ENCODE peak calls at places on chromosomes 12 and 14, in four cellular contexts. V is fibroblast of lung, L is psoas muscle, H is stomach. P is an unnamed sample. For H3K9me3, the result is how much of the 10 kb centered on the place peaks cover.

GRCh38 chr12:89344043-89344861 is 8.0 kb downstream of the DUSP6 start:
- DNase-seq in L (no peak), H (no peak), V (no peak), P (no peak)

GRCh38 chr12:26233620-26234019 is 38.2 kb downstream of the SSPN start:
- DNase-seq in V (peak), H (no peak), L (no peak), P (no peak)

GRCh38 chr14:23447634-23448353 is 12.3 kb upstream of the MYH7 start:
- DNase-seq in V (no peak), H (peak), L (no peak), P (no peak)

GRCh38 chr12:107402041-107403022 is 283.3 kb upstream of the PWP1 start:
- DNase-seq in H (peak), V (peak), L (no peak), P (peak)

GRCh38 chr12:91926810-91927209 is 218.8 kb downstream of the BTG1 start:
- DNase-seq in L (no peak), V (peak), H (no peak), P (no peak)

GRCh38 chr12:19138551-19139344 is 9.2 kb downstream of the PLEKHA5 start:
- DNase-seq in L (no peak), V (peak), H (no peak), P (no peak)

GRCh38 chr12:22101749-22102243 is 55.8 kb downstream of the CMAS start:
- DNase-seq in L (peak), V (peak), H (no peak), P (no peak)

GRCh38 chr14:24880689-24881088 is 169.3 kb downstream of the STXBP6 start:
- DNase-seq in V (no peak), L (no peak), H (no peak), P (no peak)

GRCh38 chr12:76878045-76878898 is 547 bp downstream of the CSRP2 start:
- DNase-seq in L (peak), H (no peak), V (peak), P (no peak)

GRCh38 chr14:27536748-27537147 is 938.9 kb upstream of the NOVA1 start:
- DNase-seq in V (no peak), L (no peak), H (no peak), P (no peak)

GRCh38 chr14:83120187-83120586 is 1586.5 kb upstream of the SEL1L start:
- DNase-seq in V (no peak), H (no peak), L (no peak), P (no peak)

GRCh38 chr12:76455582-76456345 is 103.8 kb downstream of the OSBPL8 start:
- DNase-seq in V (peak), H (no peak), L (no peak), P (no peak)

GRCh38 chr14:75138492-75138891 is 11.6 kb upstream of the NEK9 start:
- DNase-seq in L (no peak), V (no peak), H (no peak), P (no peak)

GRCh38 chr14:95685978-95686922 is at the start of gene TCL1B:
- DNase-seq in V (no peak), L (no peak), H (no peak), P (no peak)

GRCh38 chr14:20494935-20495766 is 10.2 kb upstream of the RNASE10 start:
- DNase-seq in V (peak), L (no peak), H (no peak), P (no peak)

GRCh38 chr12:26152507-26153102 is 27.8 kb upstream of the BHLHE41 start:
- DNase-seq in H (no peak), L (no peak), V (peak), P (no peak)

GRCh38 chr14:101054671-101055070 is 151.1 kb upstream of the RTL1 start:
- DNase-seq in V (peak), H (no peak), L (peak), P (no peak)

GRCh38 chr12:53949631-53950440 is 4.9 kb upstream of the HOXC12 start:
- DNase-seq in V (no peak), L (no peak), H (no peak), P (no peak)

GRCh38 chr12:9900930-9901329 is 19.6 kb downstream of the KLRF2 start:
- DNase-seq in L (no peak), H (no peak), V (no peak), P (no peak)

GRCh38 chr12:67155863-67156262 is 113.3 kb upstream of the CAND1 start:
- DNase-seq in L (no peak), H (no peak), V (peak), P (no peak)

GRCh38 chr14:68164723-68165122 is 345.1 kb downstream of the RAD51B start:
- DNase-seq in V (no peak), H (no peak), L (no peak), P (no peak)

GRCh38 chr12:113068312-113068935 is 11.9 kb downstream of the DTX1 start:
- DNase-seq in V (no peak), H (no peak), L (no peak), P (no peak)

GRCh38 chr14:33855672-33856071 is 95.2 kb downstream of the EGLN3 start:
- DNase-seq in L (no peak), V (no peak), H (no peak), P (no peak)

GRCh38 chr14:75273272-75274044 is 5.2 kb upstream of the FOS start:
- DNase-seq in H (no peak), V (peak), L (no peak), P (no peak)

GRCh38 chr14:35404496-35405303 is at the start of gene NFKBIA:
- DNase-seq in V (peak), L (peak), H (peak), P (peak)

GRCh38 chr14:35406811-35407630 is 2.5 kb upstream of the NFKBIA start:
- DNase-seq in H (no peak), V (peak), L (no peak), P (no peak)

GRCh38 chr14:35404246-35404495 is 378 bp downstream of the NFKBIA start:
- DNase-seq in L (no peak), H (no peak), V (no peak), P (no peak)

GRCh38 chr14:35406090-35406489 is 1.5 kb upstream of the NFKBIA start:
- DNase-seq in V (no peak), L (no peak), H (no peak), P (no peak)

DNA sequence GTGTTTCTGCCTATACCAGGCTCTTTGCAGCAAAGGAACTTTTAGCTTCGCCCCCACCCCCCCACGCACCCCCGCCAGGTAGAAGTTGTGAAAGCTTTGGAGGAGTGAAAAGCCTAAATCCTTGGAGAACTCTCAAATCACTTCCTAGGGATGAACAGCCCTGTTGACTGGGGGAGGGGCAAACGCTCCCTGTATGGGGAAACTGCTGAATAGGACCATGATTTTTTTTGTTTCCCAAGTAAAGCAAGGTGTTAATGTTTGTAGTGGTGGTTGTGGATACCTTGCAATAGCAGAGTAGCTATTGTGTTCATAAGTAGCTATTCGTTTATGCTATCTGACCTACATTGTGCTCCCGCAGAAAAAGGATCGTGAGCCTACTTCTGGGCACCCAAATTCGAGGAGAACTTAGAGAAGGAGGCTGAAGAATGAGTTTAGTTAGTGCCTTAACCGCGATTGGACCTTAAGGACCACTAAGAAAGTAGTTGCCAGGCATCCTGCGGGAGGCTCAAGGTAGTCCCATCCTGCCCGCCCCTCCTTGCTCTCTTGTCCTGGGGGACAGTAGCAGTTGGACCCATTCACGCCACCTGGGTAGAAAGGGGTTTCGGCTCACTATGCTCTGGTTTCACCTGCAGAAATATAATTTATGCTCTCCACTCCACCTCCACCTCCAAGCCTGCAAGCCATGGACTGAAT is 901 bp upstream of the NFKBIA start:
- DNase-seq in H (no peak), V (no peak), L (no peak), P (no peak)
- H3K27ac ChIP-seq in H (peak), V (peak), L (peak), P (peak)

GRCh38 chr12:41008472-41008871 is 179.6 kb upstream of the PDZRN4 start:
- DNase-seq in V (no peak), L (no peak), H (no peak), P (no peak)
- H3K9me3 ChIP-seq in V (under half), L (under half), H (under half), P (under half)

DNA sequence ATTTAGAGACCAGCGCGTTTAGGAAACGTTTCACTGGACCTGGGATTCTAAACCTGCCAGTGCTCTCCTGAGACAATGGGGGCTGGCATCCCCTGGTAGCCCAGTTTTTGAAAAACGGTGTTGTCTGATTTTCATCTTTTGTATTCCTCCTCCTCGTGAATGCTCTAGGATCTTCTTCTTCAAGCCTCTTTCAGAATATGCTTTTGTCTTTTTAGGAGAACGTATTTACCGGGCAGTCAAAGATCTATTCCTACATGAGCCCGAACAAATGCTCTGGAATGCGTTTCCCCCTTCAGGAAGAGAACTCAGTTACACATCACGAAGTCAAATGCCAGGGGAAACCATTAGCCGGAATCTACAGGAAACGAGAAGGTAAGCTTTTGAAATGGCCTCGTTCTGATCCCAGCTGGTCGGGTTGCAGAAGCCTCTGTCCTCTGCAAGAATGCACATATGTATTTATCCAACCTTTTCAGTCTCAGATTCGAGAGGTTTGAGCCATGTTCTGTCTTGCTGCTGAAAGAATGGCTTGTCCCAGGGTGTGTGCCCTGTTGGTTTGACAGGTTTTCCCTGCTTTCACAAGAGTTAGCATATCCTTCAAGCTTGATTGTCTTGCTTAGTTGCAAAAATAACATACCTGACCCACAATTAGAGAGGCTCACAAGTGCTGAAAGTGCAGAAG is 6.6 kb downstream of the KMT5A start:
- DNase-seq in V (no peak), H (no peak), L (no peak), P (no peak)
- H3K27ac ChIP-seq in V (no peak), H (peak), L (peak), P (peak)

GRCh38 chr12:5437657-5438056 is 5.7 kb downstream of the NTF3 start:
- DNase-seq in L (no peak), H (no peak), V (no peak), P (no peak)

GRCh38 chr12:5437122-5437521 is 5.2 kb downstream of the NTF3 start:
- DNase-seq in V (no peak), L (no peak), H (no peak), P (no peak)

GRCh38 chr12:5439788-5440300 is 7.9 kb downstream of the NTF3 start:
- DNase-seq in V (no peak), L (no peak), H (no peak), P (no peak)

GRCh38 chr12:5439333-5439732 is 7.4 kb downstream of the NTF3 start:
- DNase-seq in L (no peak), H (no peak), V (no peak), P (no peak)

DNA sequence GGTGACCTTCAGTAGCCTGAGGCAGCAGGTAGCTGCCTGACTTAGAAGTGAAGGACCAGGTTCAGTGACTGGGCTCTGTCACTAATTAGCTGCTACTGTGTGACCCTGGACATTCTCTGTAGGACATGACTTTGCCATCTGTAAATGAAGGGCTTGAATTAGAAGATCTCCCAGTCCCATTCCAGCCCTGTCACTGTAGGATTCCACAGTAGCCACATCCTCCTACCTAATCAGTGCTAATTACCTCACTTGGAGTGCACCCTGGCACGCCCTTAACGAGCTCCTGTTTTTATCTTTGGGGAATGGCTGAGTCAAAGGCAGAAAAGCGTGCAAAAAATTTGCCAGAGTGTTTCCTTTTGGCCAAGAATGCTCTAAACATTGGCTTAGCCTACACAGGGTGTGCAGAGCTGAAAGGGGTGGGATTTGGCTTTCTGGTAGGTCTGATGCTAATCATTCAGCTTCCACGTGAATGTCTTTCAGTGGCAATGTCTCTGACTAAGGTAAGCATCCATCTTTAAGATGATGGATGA is 6.8 kb downstream of the NTF3 start:
- DNase-seq in L (no peak), H (no peak), V (peak), P (no peak)
- H3K9me3 ChIP-seq in L (under half), H (under half), V (under half), P (under half)

GRCh38 chr12:120726961-120727360 is 1.3 kb downstream of the ACADS start:
- DNase-seq in V (no peak), H (no peak), L (no peak), P (no peak)

GRCh38 chr12:120725659-120726509 is at the start of gene ACADS:
- DNase-seq in H (peak), V (peak), L (peak), P (peak)

GRCh38 chr12:120724720-120725119 is 906 bp upstream of the ACADS start:
- DNase-seq in H (no peak), L (no peak), V (no peak), P (no peak)

GRCh38 chr12:120725151-120725658 is 421 bp upstream of the ACADS start:
- DNase-seq in L (no peak), H (no peak), V (no peak), P (no peak)

GRCh38 chr12:120726510-120726793 is 826 bp downstream of the ACADS start:
- DNase-seq in L (no peak), V (no peak), H (no peak), P (no peak)
- H3K27ac ChIP-seq in L (peak), V (no peak), H (peak), P (no peak)

GRCh38 chr12:34361721-34362316 is 339.5 kb downstream of the ALG10 start:
- DNase-seq in V (no peak), H (no peak), L (no peak), P (no peak)
- H3K9me3 ChIP-seq in V (under half), H (under half), L (under half), P (under half)

GRCh38 chr14:99541677-99542470 is 60.7 kb downstream of the CCNK start:
- DNase-seq in L (no peak), H (no peak), V (no peak), P (no peak)

GRCh38 chr14:99541211-99541610 is 60.0 kb downstream of the CCNK start:
- DNase-seq in L (no peak), V (no peak), H (no peak), P (no peak)

GRCh38 chr14:99538733-99539132 is 57.5 kb downstream of the CCNK start:
- DNase-seq in L (no peak), H (no peak), V (no peak), P (no peak)

GRCh38 chr14:99539503-99539902 is 58.3 kb downstream of the CCNK start:
- DNase-seq in V (no peak), L (no peak), H (no peak), P (no peak)

DNA sequence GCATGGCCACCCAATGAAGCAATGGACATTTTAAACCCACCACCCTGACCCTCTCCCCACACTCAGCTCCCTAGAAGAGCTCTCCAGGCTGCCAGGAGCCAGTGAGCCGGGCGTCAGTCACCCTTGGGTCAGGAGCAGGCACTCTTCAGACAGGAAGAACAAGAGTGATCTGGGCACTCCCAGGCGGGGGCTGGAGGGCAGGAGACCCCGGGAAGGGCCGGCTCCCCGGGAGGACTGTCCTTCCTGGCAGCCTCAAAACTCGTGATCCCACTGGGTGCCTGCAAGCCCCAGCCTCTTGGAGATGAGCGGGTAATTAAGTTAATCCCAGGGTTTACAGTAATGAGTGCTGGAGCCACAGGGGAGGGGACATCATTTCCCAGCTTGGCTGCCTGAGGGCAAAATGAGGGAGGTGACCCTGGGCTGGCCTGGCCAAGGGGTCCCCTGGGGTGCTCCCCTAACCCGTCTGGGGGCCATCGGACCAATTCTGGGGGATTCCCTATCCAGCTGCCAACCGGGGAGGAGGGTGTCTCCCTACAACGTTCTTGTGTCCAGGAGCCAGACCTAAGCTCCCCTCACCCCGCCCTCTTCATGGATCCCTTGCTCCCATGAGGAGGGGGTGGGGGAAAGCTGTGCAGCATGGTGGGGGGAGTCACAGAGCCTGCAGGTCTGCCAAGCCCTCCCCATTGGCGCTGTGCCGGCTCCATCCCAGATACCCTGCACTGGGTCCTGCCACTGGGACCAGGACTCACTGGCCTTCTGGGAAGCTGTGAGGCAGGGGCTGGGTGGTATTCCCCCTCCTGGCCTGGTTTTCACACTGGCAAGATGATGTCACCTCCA is 59.2 kb downstream of the CCNK start:
- DNase-seq in L (no peak), H (no peak), V (no peak), P (no peak)
- H3K27ac ChIP-seq in L (peak), H (peak), V (no peak), P (no peak)

DNA sequence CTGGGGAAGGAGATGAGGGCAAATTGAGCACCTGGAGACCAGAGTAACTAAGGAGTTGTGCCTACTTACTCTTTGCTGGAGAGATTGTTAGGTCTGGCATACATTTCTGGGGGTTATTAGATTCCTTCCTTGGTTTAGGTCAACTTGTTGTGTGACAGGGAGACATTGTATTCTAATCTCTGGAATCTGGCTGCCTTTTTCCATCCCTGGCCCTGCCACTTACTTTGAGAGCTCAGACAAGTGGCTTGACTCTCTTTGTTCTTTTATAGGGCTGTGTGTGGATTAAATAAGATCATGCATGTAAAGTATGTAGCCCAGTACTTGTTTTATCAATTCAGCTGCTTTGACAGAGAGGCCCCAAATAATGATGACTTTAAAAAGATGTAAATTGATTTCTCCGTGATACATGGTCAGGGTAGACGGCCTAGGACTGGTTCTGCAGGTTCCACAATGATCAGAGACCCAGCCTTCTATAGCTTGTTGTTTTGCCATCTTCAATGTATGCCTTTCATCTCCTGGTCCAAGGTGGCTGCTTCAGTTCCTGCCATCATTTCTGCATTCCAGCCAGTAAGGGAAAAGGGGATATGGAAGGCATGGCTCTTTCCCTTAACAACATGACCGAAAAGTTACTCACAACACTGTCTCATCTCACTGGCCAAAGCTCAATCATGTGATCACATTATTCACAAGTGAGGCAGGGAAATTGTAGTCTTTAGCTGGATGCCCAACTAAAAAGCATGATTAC is 72.6 kb downstream of the CHST11 start:
- DNase-seq in V (no peak), L (no peak), H (no peak), P (no peak)
- H3K9me3 ChIP-seq in V (under half), L (under half), H (under half), P (under half)